ENCODE peak calls at places on chromosomes 7 and 10, in six cellular contexts. One of them, this sample, is unnamed.

GRCh38 chr10:78921906-78922305 is 146.9 kb upstream of the ZMIZ1 start:
- DNase-seq in adrenal gland: no peak
- DNase-seq in heart right ventricle: no peak
- DNase-seq in endothelial cell of umbilical vein: no peak
- DNase-seq in right lobe of liver: peak
- DNase-seq in fibroblast of lung: no peak
- DNase-seq in this sample: no peak

GRCh38 chr7:134553976-134554375 is 5.1 kb downstream of the AKR1B15 start:
- DNase-seq in adrenal gland: no peak
- DNase-seq in heart right ventricle: no peak
- DNase-seq in endothelial cell of umbilical vein: no peak
- DNase-seq in right lobe of liver: no peak
- DNase-seq in fibroblast of lung: no peak
- DNase-seq in this sample: no peak

GRCh38 chr10:24554036-24554435 is 169.7 kb downstream of the ARHGAP21 start:
- DNase-seq in adrenal gland: no peak
- DNase-seq in heart right ventricle: no peak
- DNase-seq in endothelial cell of umbilical vein: no peak
- DNase-seq in right lobe of liver: no peak
- DNase-seq in fibroblast of lung: no peak
- DNase-seq in this sample: no peak

GRCh38 chr10:87000491-87000890 is 19.6 kb upstream of the FAM25A start:
- DNase-seq in adrenal gland: no peak
- DNase-seq in heart right ventricle: no peak
- DNase-seq in endothelial cell of umbilical vein: peak
- DNase-seq in right lobe of liver: no peak
- DNase-seq in fibroblast of lung: peak
- DNase-seq in this sample: no peak

GRCh38 chr10:19713800-19714525 is 102.3 kb upstream of the PLXDC2 start:
- DNase-seq in adrenal gland: no peak
- DNase-seq in heart right ventricle: no peak
- DNase-seq in endothelial cell of umbilical vein: no peak
- DNase-seq in right lobe of liver: no peak
- DNase-seq in fibroblast of lung: no peak
- DNase-seq in this sample: no peak

GRCh38 chr10:76354921-76355320 is 923.5 kb downstream of the LRMDA start:
- DNase-seq in adrenal gland: no peak
- DNase-seq in heart right ventricle: no peak
- DNase-seq in endothelial cell of umbilical vein: no peak
- DNase-seq in right lobe of liver: no peak
- DNase-seq in fibroblast of lung: no peak
- DNase-seq in this sample: no peak

GRCh38 chr7:101125989-101126650 is 784 bp upstream of the SERPINE1 start:
- DNase-seq in adrenal gland: peak
- DNase-seq in heart right ventricle: peak
- DNase-seq in endothelial cell of umbilical vein: peak
- DNase-seq in right lobe of liver: peak
- DNase-seq in fibroblast of lung: peak
- DNase-seq in this sample: no peak

GRCh38 chr10:63819753-63820347 is 298.6 kb downstream of the REEP3 start:
- DNase-seq in adrenal gland: peak
- DNase-seq in heart right ventricle: peak
- DNase-seq in endothelial cell of umbilical vein: peak
- DNase-seq in right lobe of liver: peak
- DNase-seq in fibroblast of lung: peak
- DNase-seq in this sample: peak

GRCh38 chr7:100604976-100605911 is 3.1 kb downstream of the PCOLCE start:
- DNase-seq in adrenal gland: peak
- DNase-seq in heart right ventricle: peak
- DNase-seq in endothelial cell of umbilical vein: no peak
- DNase-seq in right lobe of liver: peak
- DNase-seq in fibroblast of lung: no peak
- DNase-seq in this sample: no peak

GRCh38 chr10:44781131-44781530 is 130.0 kb upstream of the TMEM72 start:
- DNase-seq in adrenal gland: no peak
- DNase-seq in heart right ventricle: no peak
- DNase-seq in endothelial cell of umbilical vein: no peak
- DNase-seq in right lobe of liver: no peak
- DNase-seq in fibroblast of lung: no peak
- DNase-seq in this sample: no peak

GRCh38 chr10:97633921-97634320 is 621 bp upstream of the MORN4 start:
- DNase-seq in adrenal gland: no peak
- DNase-seq in heart right ventricle: no peak
- DNase-seq in endothelial cell of umbilical vein: no peak
- DNase-seq in right lobe of liver: no peak
- DNase-seq in fibroblast of lung: no peak
- DNase-seq in this sample: no peak

GRCh38 chr10:1595242-1595600 is 142.1 kb downstream of the ADARB2 start:
- DNase-seq in adrenal gland: no peak
- DNase-seq in heart right ventricle: no peak
- DNase-seq in endothelial cell of umbilical vein: no peak
- DNase-seq in right lobe of liver: no peak
- DNase-seq in fibroblast of lung: no peak
- DNase-seq in this sample: no peak

GRCh38 chr7:101453617-101454016 is 90.9 kb downstream of the COL26A1 start:
- DNase-seq in adrenal gland: no peak
- DNase-seq in heart right ventricle: no peak
- DNase-seq in endothelial cell of umbilical vein: no peak
- DNase-seq in right lobe of liver: no peak
- DNase-seq in fibroblast of lung: peak
- DNase-seq in this sample: no peak

GRCh38 chr10:89785095-89785494 is 83.7 kb downstream of the KIF20B start:
- DNase-seq in adrenal gland: no peak
- DNase-seq in heart right ventricle: no peak
- DNase-seq in endothelial cell of umbilical vein: no peak
- DNase-seq in right lobe of liver: no peak
- DNase-seq in fibroblast of lung: no peak
- DNase-seq in this sample: no peak

GRCh38 chr7:113289140-113289740 is 170.9 kb upstream of the SMIM30 start:
- DNase-seq in adrenal gland: no peak
- DNase-seq in heart right ventricle: no peak
- DNase-seq in endothelial cell of umbilical vein: no peak
- DNase-seq in right lobe of liver: no peak
- DNase-seq in fibroblast of lung: peak
- DNase-seq in this sample: no peak
- TF ChIP-seq CTCF in adrenal gland: no peak
- TF ChIP-seq CTCF in heart right ventricle: peak
- TF ChIP-seq CTCF in endothelial cell of umbilical vein: no peak
- TF ChIP-seq CTCF in right lobe of liver: no peak
- TF ChIP-seq CTCF in fibroblast of lung: peak
- TF ChIP-seq CTCF in this sample: peak

GRCh38 chr10:91797077-91797690 is 1.0 kb upstream of the TNKS2 start:
- DNase-seq in adrenal gland: no peak
- DNase-seq in heart right ventricle: no peak
- DNase-seq in endothelial cell of umbilical vein: no peak
- DNase-seq in right lobe of liver: no peak
- DNase-seq in fibroblast of lung: no peak
- DNase-seq in this sample: no peak
- H3K4me3 ChIP-seq in adrenal gland: peak
- H3K4me3 ChIP-seq in heart right ventricle: peak
- H3K4me3 ChIP-seq in endothelial cell of umbilical vein: peak
- H3K4me3 ChIP-seq in right lobe of liver: peak
- H3K4me3 ChIP-seq in fibroblast of lung: peak
- H3K4me3 ChIP-seq in this sample: peak

DNA sequence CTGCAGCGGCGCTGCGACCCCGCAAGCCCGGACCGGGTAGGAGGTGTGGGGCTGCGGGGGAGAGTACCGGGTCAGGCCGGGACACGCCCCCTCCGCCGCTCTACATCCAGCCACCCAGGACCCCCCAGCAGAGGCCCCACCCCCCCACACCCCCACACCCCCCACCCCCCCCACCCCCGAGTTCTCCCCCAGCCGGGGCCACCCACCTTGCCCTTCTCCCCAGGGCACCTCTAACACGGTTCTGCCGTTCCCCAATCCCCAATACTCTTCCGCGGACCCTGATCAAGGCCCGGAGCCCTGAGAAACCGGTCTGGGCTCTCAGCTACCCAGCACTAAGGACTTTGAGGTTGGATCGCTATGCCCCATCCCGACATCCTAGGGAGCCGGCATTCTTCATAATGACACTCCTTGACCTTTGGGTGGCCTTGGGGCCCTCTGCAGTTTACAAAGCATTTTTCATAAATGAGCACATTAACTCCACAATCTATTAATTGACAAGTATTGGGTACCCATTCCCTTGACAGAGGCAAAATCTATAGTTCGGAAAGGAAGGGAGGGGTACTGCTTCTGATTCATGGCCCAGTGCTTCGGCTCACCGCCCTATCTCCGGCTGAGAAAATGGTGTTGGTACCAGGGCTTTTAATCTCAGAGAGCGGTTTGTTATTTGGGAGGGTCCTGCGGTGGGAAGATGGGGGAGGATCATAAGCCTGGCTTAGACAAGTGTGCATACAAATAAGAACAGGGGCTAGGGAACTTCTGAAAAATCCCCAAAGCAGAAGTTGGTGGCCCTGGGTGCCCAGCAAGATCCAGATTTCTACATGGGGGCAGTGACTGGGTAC is 3.4 kb downstream of the IMPDH1 start:
- DNase-seq in adrenal gland: no peak
- DNase-seq in heart right ventricle: no peak
- DNase-seq in endothelial cell of umbilical vein: no peak
- DNase-seq in right lobe of liver: peak
- DNase-seq in fibroblast of lung: no peak
- DNase-seq in this sample: no peak
- TF ChIP-seq CTCF in adrenal gland: no peak
- TF ChIP-seq CTCF in heart right ventricle: peak
- TF ChIP-seq CTCF in endothelial cell of umbilical vein: no peak
- TF ChIP-seq CTCF in right lobe of liver: no peak
- TF ChIP-seq CTCF in fibroblast of lung: no peak
- TF ChIP-seq CTCF in this sample: no peak

DNA sequence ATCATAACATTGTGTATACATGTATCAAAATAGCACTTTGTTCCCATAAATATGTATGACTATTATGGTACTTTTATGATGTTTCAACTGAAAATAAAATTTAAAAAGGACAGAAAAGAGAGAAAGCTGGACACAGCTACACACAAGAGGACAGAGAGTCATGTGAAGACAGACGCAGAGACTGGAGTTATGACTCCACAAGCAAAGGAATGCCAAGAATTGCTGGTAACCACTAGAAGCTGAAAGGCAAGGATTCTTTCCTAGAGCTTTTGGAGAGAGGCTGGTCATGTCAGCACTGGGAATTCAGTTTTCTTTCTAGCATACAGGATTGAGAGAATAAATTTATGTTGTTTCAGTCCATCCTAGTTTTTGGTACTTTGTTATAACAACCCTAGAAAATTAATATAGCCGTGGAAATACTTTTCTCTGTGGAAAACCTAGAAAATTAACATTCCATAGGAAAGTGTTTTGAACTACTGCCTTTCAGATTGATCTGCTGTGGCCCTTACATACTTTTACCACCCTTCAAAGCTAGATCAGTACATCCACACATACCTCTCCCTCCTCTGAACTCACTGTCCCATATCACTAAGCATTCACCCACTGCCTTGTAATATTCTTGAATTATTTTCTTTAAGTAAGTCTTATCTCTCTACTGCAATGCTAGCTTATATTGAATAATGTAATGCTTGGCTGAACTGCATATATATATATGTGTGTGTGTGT is 575.3 kb downstream of the IPMK start:
- DNase-seq in adrenal gland: no peak
- DNase-seq in heart right ventricle: no peak
- DNase-seq in endothelial cell of umbilical vein: no peak
- DNase-seq in right lobe of liver: no peak
- DNase-seq in fibroblast of lung: peak
- DNase-seq in this sample: peak
- H3K4me3 ChIP-seq in adrenal gland: no peak
- H3K4me3 ChIP-seq in heart right ventricle: no peak
- H3K4me3 ChIP-seq in endothelial cell of umbilical vein: no peak
- H3K4me3 ChIP-seq in right lobe of liver: no peak
- H3K4me3 ChIP-seq in fibroblast of lung: no peak
- H3K4me3 ChIP-seq in this sample: no peak

GRCh38 chr10:3784510-3785250 is at the start of gene KLF6:
- DNase-seq in adrenal gland: no peak
- DNase-seq in heart right ventricle: peak
- DNase-seq in endothelial cell of umbilical vein: no peak
- DNase-seq in right lobe of liver: no peak
- DNase-seq in fibroblast of lung: no peak
- DNase-seq in this sample: no peak
- TF ChIP-seq CTCF in adrenal gland: peak
- TF ChIP-seq CTCF in heart right ventricle: no peak
- TF ChIP-seq CTCF in endothelial cell of umbilical vein: no peak
- TF ChIP-seq CTCF in right lobe of liver: no peak
- TF ChIP-seq CTCF in fibroblast of lung: no peak
- TF ChIP-seq CTCF in this sample: no peak

DNA sequence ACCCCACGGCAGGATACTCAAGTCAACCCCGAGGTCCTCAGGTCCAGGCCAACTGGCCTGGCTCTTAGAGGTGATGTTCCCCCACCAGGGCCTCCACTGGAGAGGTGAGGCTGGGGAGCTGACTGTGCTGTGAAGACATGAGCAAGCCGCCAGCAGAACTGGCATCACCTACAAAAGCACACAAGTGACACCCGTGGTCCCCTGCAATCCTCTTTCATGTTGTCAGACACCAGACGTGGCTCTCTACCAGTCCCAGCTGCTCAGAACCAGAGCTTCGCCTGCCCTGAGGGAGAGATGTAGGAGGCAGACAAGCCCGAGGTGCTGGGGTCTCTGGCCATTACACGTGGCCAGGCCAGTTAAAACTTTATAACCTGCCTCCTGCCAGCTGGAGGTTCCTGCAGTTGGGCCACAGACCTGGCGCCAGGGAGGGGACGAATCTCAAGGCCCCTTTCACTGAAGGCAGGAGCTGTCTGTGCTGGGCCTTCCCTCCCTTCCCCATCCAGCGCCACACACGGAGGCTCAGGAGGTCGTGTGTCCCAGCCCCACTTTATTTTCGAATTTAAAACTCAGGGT is 2.2 kb downstream of the COMTD1 start:
- DNase-seq in adrenal gland: peak
- DNase-seq in heart right ventricle: peak
- DNase-seq in endothelial cell of umbilical vein: no peak
- DNase-seq in right lobe of liver: no peak
- DNase-seq in fibroblast of lung: no peak
- DNase-seq in this sample: no peak
- H3K4me3 ChIP-seq in adrenal gland: no peak
- H3K4me3 ChIP-seq in heart right ventricle: peak
- H3K4me3 ChIP-seq in endothelial cell of umbilical vein: no peak
- H3K4me3 ChIP-seq in right lobe of liver: no peak
- H3K4me3 ChIP-seq in fibroblast of lung: no peak
- H3K4me3 ChIP-seq in this sample: no peak

DNA sequence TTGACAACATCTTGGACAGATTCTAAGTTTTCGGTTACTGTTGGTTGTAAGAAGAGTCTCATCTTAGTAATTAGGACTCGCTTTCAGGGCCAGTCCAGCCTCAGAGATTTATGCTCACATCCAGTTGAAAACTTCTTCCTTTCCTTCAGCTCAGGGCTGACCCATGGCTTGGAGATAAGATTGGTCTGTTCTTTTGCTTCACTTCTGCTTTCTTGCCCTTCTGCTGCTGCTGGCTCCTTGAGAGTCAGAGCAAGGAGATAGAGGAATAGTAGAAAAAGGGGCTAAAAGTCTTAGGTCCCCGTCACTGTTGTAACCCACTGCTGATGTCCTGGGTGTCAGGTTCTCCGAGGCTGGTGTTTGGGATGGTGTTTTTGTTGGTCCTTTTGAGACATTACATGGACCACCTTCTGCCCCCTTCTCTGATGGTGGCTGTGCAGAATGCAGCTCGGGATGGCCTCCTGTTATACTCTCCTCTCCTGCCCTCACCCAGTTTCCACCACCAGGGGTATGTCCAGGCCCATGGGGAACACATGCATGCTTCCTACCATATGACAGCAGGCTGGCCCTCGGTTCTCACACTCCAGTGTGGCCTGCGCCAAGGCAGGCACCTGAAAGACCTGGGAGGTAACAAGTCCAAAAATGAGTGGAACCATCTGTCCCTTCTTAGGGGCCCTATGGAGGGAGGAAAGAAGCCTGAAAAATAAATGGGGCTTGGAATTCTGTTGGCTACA is 67.8 kb upstream of the PCBD1 start:
- DNase-seq in adrenal gland: no peak
- DNase-seq in heart right ventricle: no peak
- DNase-seq in endothelial cell of umbilical vein: no peak
- DNase-seq in right lobe of liver: peak
- DNase-seq in fibroblast of lung: no peak
- DNase-seq in this sample: no peak
- TF ChIP-seq CTCF in adrenal gland: no peak
- TF ChIP-seq CTCF in heart right ventricle: peak
- TF ChIP-seq CTCF in endothelial cell of umbilical vein: no peak
- TF ChIP-seq CTCF in right lobe of liver: no peak
- TF ChIP-seq CTCF in fibroblast of lung: no peak
- TF ChIP-seq CTCF in this sample: no peak